ENCODE peak calls at places on chromosomes 3 and 15, in six cellular contexts. One of them, this sample, is unnamed.

GRCh38 chr3:120432105-120432860 is 18.5 kb downstream of the FSTL1 start:
- DNase-seq in NCI-H1930: no peak
- DNase-seq in heart right ventricle: no peak
- DNase-seq in T-helper 1 cell: no peak
- DNase-seq in fibroblast of lung: peak; percentile 96
- DNase-seq in Caco-2: peak; percentile 43
- DNase-seq in this sample: no peak

GRCh38 chr3:25580534-25580933 is 84.2 kb downstream of the TOP2B start:
- DNase-seq in NCI-H1930: no peak
- DNase-seq in heart right ventricle: no peak
- DNase-seq in T-helper 1 cell: no peak
- DNase-seq in fibroblast of lung: no peak
- DNase-seq in Caco-2: no peak
- DNase-seq in this sample: no peak

GRCh38 chr3:113441051-113441770 is at the start of gene CFAP44:
- DNase-seq in NCI-H1930: no peak
- DNase-seq in heart right ventricle: peak; percentile 78
- DNase-seq in T-helper 1 cell: peak; percentile 12
- DNase-seq in fibroblast of lung: peak; percentile 65
- DNase-seq in Caco-2: no peak
- DNase-seq in this sample: no peak

GRCh38 chr3:129105862-129106261 is 15.7 kb downstream of the RAB43 start:
- DNase-seq in NCI-H1930: no peak
- DNase-seq in heart right ventricle: no peak
- DNase-seq in T-helper 1 cell: no peak
- DNase-seq in fibroblast of lung: no peak
- DNase-seq in Caco-2: no peak
- DNase-seq in this sample: no peak

GRCh38 chr3:23916152-23916885 is 471 bp downstream of the NKIRAS1 start:
- DNase-seq in NCI-H1930: no peak
- DNase-seq in heart right ventricle: no peak
- DNase-seq in T-helper 1 cell: no peak
- DNase-seq in fibroblast of lung: no peak
- DNase-seq in Caco-2: no peak
- DNase-seq in this sample: no peak

GRCh38 chr3:116037954-116038911 is 407.1 kb downstream of the LSAMP start:
- DNase-seq in NCI-H1930: no peak
- DNase-seq in heart right ventricle: no peak
- DNase-seq in T-helper 1 cell: no peak
- DNase-seq in fibroblast of lung: no peak
- DNase-seq in Caco-2: no peak
- DNase-seq in this sample: no peak

GRCh38 chr3:14771593-14772497 is 46.9 kb upstream of the FGD5 start:
- DNase-seq in NCI-H1930: no peak
- DNase-seq in heart right ventricle: peak; percentile 3
- DNase-seq in T-helper 1 cell: no peak
- DNase-seq in fibroblast of lung: no peak
- DNase-seq in Caco-2: no peak
- DNase-seq in this sample: no peak

GRCh38 chr3:184222521-184222920 is 6.9 kb upstream of the VWA5B2 start:
- DNase-seq in NCI-H1930: no peak
- DNase-seq in heart right ventricle: no peak
- DNase-seq in T-helper 1 cell: no peak
- DNase-seq in fibroblast of lung: no peak
- DNase-seq in Caco-2: no peak
- DNase-seq in this sample: no peak

GRCh38 chr3:195297446-195297845 is 26.5 kb upstream of the XXYLT1 start:
- DNase-seq in NCI-H1930: no peak
- DNase-seq in heart right ventricle: no peak
- DNase-seq in T-helper 1 cell: no peak
- DNase-seq in fibroblast of lung: no peak
- DNase-seq in Caco-2: no peak
- DNase-seq in this sample: no peak

GRCh38 chr3:44098666-44099065 is 143.0 kb upstream of the TOPAZ1 start:
- DNase-seq in NCI-H1930: no peak
- DNase-seq in heart right ventricle: no peak
- DNase-seq in T-helper 1 cell: no peak
- DNase-seq in fibroblast of lung: no peak
- DNase-seq in Caco-2: no peak
- DNase-seq in this sample: no peak

GRCh38 chr3:14508505-14508819 is 31.7 kb downstream of the GRIP2 start:
- DNase-seq in NCI-H1930: no peak
- DNase-seq in heart right ventricle: no peak
- DNase-seq in T-helper 1 cell: no peak
- DNase-seq in fibroblast of lung: no peak
- DNase-seq in Caco-2: no peak
- DNase-seq in this sample: no peak

GRCh38 chr3:15982667-15983145 is 184.9 kb upstream of the ANKRD28 start:
- DNase-seq in NCI-H1930: no peak
- DNase-seq in heart right ventricle: peak; percentile 24
- DNase-seq in T-helper 1 cell: no peak
- DNase-seq in fibroblast of lung: peak; percentile 98
- DNase-seq in Caco-2: no peak
- DNase-seq in this sample: no peak

GRCh38 chr3:194879126-194879887 is 193.6 kb downstream of the FAM43A start:
- DNase-seq in NCI-H1930: no peak
- DNase-seq in heart right ventricle: peak; percentile 50
- DNase-seq in T-helper 1 cell: no peak
- DNase-seq in fibroblast of lung: no peak
- DNase-seq in Caco-2: no peak
- DNase-seq in this sample: no peak

GRCh38 chr15:38320181-38320580 is 67.5 kb downstream of the SPRED1 start:
- DNase-seq in NCI-H1930: no peak
- DNase-seq in heart right ventricle: no peak
- DNase-seq in T-helper 1 cell: no peak
- DNase-seq in fibroblast of lung: peak; percentile 38
- DNase-seq in Caco-2: no peak
- DNase-seq in this sample: no peak

GRCh38 chr15:95669146-95669922 is 661.2 kb upstream of the NR2F2 start:
- DNase-seq in NCI-H1930: no peak
- DNase-seq in heart right ventricle: no peak
- DNase-seq in T-helper 1 cell: no peak
- DNase-seq in fibroblast of lung: no peak
- DNase-seq in Caco-2: no peak
- DNase-seq in this sample: no peak

This sample was measured in NCI-H1436 treated with DMSO at 0.1 percent for 48 hours.